ENCODE peak calls at places on chromosomes 7 and 10, in eight cellular contexts. A is SJSA1, V is Caco-2, E is Peyer's patch, G is Panc1, O is left ventricle myocardium inferior, R is K562, M is choroid plexus epithelial cell. H is an unnamed sample.
A peak's percentile ranks its signal among the peaks of the same experiment; 100 is the strongest.

GRCh38 chr7:24824896-24825295 is 67.6 kb upstream of the GSDME start:
- DNase-seq in E (no peak), M (no peak), V (no peak), G (no peak), R (no peak), A (no peak), O (no peak), H (no peak)

GRCh38 chr10:132369636-132370185 is 27.3 kb upstream of the PWWP2B start:
- DNase-seq in R (no peak), A (no peak), E (no peak), O (no peak), G (no peak), V (no peak), M (no peak), H (no peak)

GRCh38 chr7:111771638-111772037 is 209.3 kb upstream of the IMMP2L start:
- DNase-seq in M (no peak), O (no peak), V (no peak), G (no peak), A (no peak), R (no peak), E (no peak), H (no peak)

GRCh38 chr7:74199551-74200355 is 10.1 kb upstream of the LAT2 start:
- DNase-seq in R (peak; percentile 30), A (peak; percentile 57), V (no peak), E (no peak), M (peak; percentile 47), O (no peak), G (no peak), H (no peak)

GRCh38 chr10:13036841-13037240 is 35.3 kb upstream of the CCDC3 start:
- DNase-seq in M (no peak), E (no peak), A (no peak), V (no peak), G (no peak), R (no peak), O (no peak), H (no peak)

GRCh38 chr10:29646238-29646902 is 11.6 kb upstream of the SVIL start:
- DNase-seq in M (peak; percentile 68), G (no peak), A (peak; percentile 27), R (no peak), O (no peak), E (no peak), V (no peak), H (peak; percentile 93)

GRCh38 chr7:41943098-41943577 is 240.2 kb upstream of the INHBA start:
- DNase-seq in O (peak; percentile 81), M (peak; percentile 90), V (peak; percentile 83), A (peak; percentile 92), E (peak; percentile 72), G (peak; percentile 54), R (peak; percentile 65), H (peak; percentile 69)

GRCh38 chr10:95814011-95814727 is 58.2 kb downstream of the ENTPD1 start:
- DNase-seq in A (peak; percentile 80), M (peak; percentile 92), V (no peak), E (no peak), O (no peak), R (no peak), G (no peak), H (peak; percentile 80)

GRCh38 chr7:12769464-12769863 is 82.0 kb downstream of the ARL4A start:
- DNase-seq in E (no peak), M (peak; percentile 21), V (no peak), A (no peak), G (no peak), O (no peak), R (no peak), H (peak; percentile 39)

GRCh38 chr7:2721842-2722241 is 33.8 kb downstream of the AMZ1 start:
- DNase-seq in O (peak; percentile 7), V (no peak), E (no peak), M (no peak), G (no peak), A (no peak), R (no peak), H (no peak)

GRCh38 chr10:111830360-111830759 is 353.2 kb downstream of the GPAM start:
- DNase-seq in O (no peak), A (no peak), E (no peak), G (no peak), V (no peak), R (no peak), M (no peak), H (no peak)

GRCh38 chr7:74037609-74038008 is 9.6 kb downstream of the ELN start:
- DNase-seq in M (no peak), A (no peak), R (no peak), V (no peak), O (peak; percentile 59), E (no peak), G (no peak), H (no peak)

GRCh38 chr7:91064938-91065337 is 199.3 kb upstream of the FZD1 start:
- DNase-seq in M (peak; percentile 12), A (no peak), O (no peak), E (no peak), R (no peak), V (no peak), G (no peak), H (peak; percentile 62)

GRCh38 chr10:109902992-109903947 is 20.0 kb downstream of the XPNPEP1 start:
- DNase-seq in G (no peak), R (no peak), V (no peak), O (no peak), E (no peak), M (peak; percentile 60), A (peak; percentile 33), H (peak; percentile 61)

GRCh38 chr10:10977978-10978377 is 39.7 kb upstream of the CELF2 start:
- DNase-seq in O (no peak), G (no peak), A (no peak), E (no peak), V (no peak), R (no peak), M (peak; percentile 39), H (peak; percentile 12)

GRCh38 chr10:88270871-88271713 is 312.0 kb downstream of the RNLS start:
- DNase-seq in O (no peak), G (no peak), V (no peak), R (no peak), M (peak; percentile 73), A (peak; percentile 58), E (peak; percentile 29), H (peak; percentile 79)

GRCh38 chr7:14902589-14902963 is at the start of gene DGKB:
- DNase-seq in E (no peak), M (peak; percentile 35), R (no peak), O (peak; percentile 20), A (no peak), V (no peak), G (no peak), H (peak; percentile 66)

GRCh38 chr10:111972109-111972508 is 211.5 kb downstream of the GPAM start:
- DNase-seq in O (no peak), E (no peak), R (no peak), G (no peak), A (no peak), V (no peak), M (no peak), H (no peak)

GRCh38 chr10:17730667-17731066 is 21.3 kb upstream of the TMEM236 start:
- DNase-seq in R (no peak), E (no peak), M (no peak), G (no peak), A (no peak), O (no peak), V (no peak), H (no peak)

GRCh38 chr7:1717095-1717483 is 47.0 kb downstream of the ELFN1 start:
- DNase-seq in O (no peak), A (no peak), V (no peak), G (no peak), M (no peak), R (no peak), E (no peak), H (no peak)

GRCh38 chr10:71431216-71431944 is 34.7 kb downstream of the CDH23 start:
- DNase-seq in A (no peak), R (no peak), O (no peak), V (no peak), G (no peak), E (no peak), M (peak; percentile 23), H (no peak)

GRCh38 chr10:12564173-12564572 is 214.8 kb downstream of the CAMK1D start:
- DNase-seq in O (no peak), A (no peak), R (no peak), G (no peak), V (no peak), E (no peak), M (peak; percentile 63), H (peak; percentile 15)

GRCh38 chr7:142999793-143000192 is 27.1 kb downstream of the OR9A2 start:
- DNase-seq in A (no peak), E (no peak), V (no peak), O (no peak), G (no peak), M (no peak), R (no peak), H (no peak)

GRCh38 chr7:141976524-141977245 is 3.1 kb upstream of the TAS2R38 start:
- DNase-seq in G (no peak), M (no peak), V (no peak), A (no peak), E (no peak), O (no peak), R (no peak), H (no peak)
- H3K4me3 ChIP-seq in G (no peak overlapping the region), M (no peak overlapping the region), V (no peak overlapping the region), A (no peak overlapping the region), E (no peak overlapping the region), O (no peak overlapping the region), R (no peak overlapping the region), H (no peak overlapping the region)

GRCh38 chr10:101123815-101124617 is 7.1 kb upstream of the TLX1 start:
- DNase-seq in G (no peak), E (no peak), R (no peak), O (no peak), A (no peak), V (no peak), M (no peak), H (no peak)
- H3K4me3 ChIP-seq in G (no peak overlapping the region), E (no peak overlapping the region), R (no peak overlapping the region), O (peak overlapping the region; percentile 55), A (no peak overlapping the region), V (no peak overlapping the region), M (no peak overlapping the region), H (no peak overlapping the region)

GRCh38 chr10:99534939-99535763 is 2.4 kb downstream of the NKX2-3 start:
- DNase-seq in E (no peak), R (no peak), M (no peak), V (no peak), O (no peak), A (no peak), G (no peak), H (no peak)
- H3K4me3 ChIP-seq in E (peak overlapping the region; percentile 42), R (no peak overlapping the region), M (no peak overlapping the region), V (peak overlapping the region; percentile 49), O (peak overlapping the region; percentile 56), A (peak overlapping the region; percentile 20), G (peak overlapping the region; percentile 39), H (no peak overlapping the region)

DNA sequence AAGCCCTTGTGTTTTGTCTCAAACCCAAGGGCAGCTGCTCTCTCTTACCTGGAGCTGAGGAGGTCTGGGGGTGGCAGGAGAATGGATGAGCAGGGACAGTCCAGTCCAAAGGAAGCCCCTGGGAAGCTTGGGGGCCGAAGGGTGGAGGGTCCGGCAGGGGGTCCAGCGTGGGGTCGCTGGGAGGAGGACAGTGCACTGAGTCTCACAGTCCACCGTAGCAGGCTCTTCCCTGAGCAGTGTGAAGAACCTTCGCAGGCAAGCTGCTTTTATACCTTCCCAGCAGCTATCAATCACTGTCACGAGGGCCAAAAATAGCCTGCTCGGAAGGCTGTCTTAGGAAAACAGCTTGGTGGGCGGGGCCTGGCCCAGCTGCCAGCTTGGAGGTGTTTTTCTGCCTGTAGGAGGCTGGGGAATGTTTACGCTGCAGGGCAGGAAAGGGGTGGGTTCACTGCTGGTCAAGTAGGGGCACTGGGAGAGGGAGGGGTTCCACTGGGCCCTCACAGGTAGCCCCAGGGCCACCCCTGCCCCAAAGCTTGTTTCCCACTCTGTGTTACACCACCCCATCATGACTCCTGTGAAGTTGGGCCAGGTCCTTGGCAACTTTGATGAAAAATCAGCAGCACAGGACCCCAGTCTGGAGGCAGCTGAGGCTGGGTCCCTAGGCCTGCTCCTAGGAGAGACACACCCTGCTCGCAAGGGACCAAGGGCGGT is at the start of gene DEPP1:
- DNase-seq in O (peak; percentile 92), E (peak; percentile 45), A (peak; percentile 78), V (peak; percentile 98), R (peak; percentile 95), G (peak; percentile 91), M (peak; percentile 96), H (peak; percentile 73)
- H3K4me3 ChIP-seq in O (peak within 1 kb of the TSS; percentile 90), E (peak within 1 kb of the TSS; percentile 25), A (peak within 1 kb of the TSS; percentile 26), V (peak within 1 kb of the TSS; percentile 13), R (no peak within 1 kb of the TSS), G (peak within 1 kb of the TSS; percentile 38), M (peak within 1 kb of the TSS; percentile 64), H (peak within 1 kb of the TSS; percentile 32)

H was measured in foreskin fibroblast.